ENCODE peak calls at places on chromosome 1, in six cellular contexts. F is left ventricle myocardium inferior; D is hepatocyte; G is thoracic aorta; S is CD4-positive, alpha-beta memory T cell; Q is breast epithelium. K is an unnamed sample.
A peak's percentile ranks its signal among the peaks of the same experiment; 100 is the strongest.

GRCh38 chr1:61183471-61184034 is 101.2 kb downstream of the NFIA start:
- DNase-seq in F (peak; percentile 26), D (peak; percentile 49), G (no peak), S (no peak), Q (peak; percentile 27), K (peak; percentile 39)

GRCh38 chr1:2564815-2565415 is 8.7 kb downstream of the TNFRSF14 start:
- DNase-seq in F (no peak), D (no peak), G (no peak), S (no peak), Q (no peak), K (no peak)

GRCh38 chr1:66684353-66684752 is 67.9 kb upstream of the DYNLT5 start:
- DNase-seq in F (no peak), D (no peak), G (no peak), S (no peak), Q (no peak), K (no peak)

GRCh38 chr1:188372821-188373220 is 1544.1 kb downstream of the PLA2G4A start:
- DNase-seq in F (no peak), D (no peak), G (no peak), S (no peak), Q (no peak), K (no peak)

GRCh38 chr1:70633004-70633403 is 221.9 kb downstream of the CTH start:
- DNase-seq in F (peak; percentile 12), D (no peak), G (no peak), S (no peak), Q (no peak), K (no peak)

GRCh38 chr1:63269571-63269970 is 52.8 kb upstream of the FOXD3 start:
- DNase-seq in F (no peak), D (no peak), G (no peak), S (no peak), Q (no peak), K (no peak)

GRCh38 chr1:11528636-11529121 is 49.7 kb downstream of the DISP3 start:
- DNase-seq in F (no peak), D (no peak), G (no peak), S (no peak), Q (no peak), K (no peak)

GRCh38 chr1:167514278-167514677 is 4.1 kb downstream of the CD247 start:
- DNase-seq in F (no peak), D (no peak), G (no peak), S (no peak), Q (no peak), K (no peak)

GRCh38 chr1:31221072-31221471 is 18.6 kb downstream of the NKAIN1 start:
- DNase-seq in F (no peak), D (no peak), G (no peak), S (no peak), Q (no peak), K (no peak)

GRCh38 chr1:82160036-82160435 is 359.3 kb downstream of the ADGRL2 start:
- DNase-seq in F (no peak), D (no peak), G (no peak), S (no peak), Q (no peak), K (peak; percentile 35)

GRCh38 chr1:24316659-24317058 is 2.5 kb upstream of the GRHL3 start:
- DNase-seq in F (no peak), D (no peak), G (no peak), S (no peak), Q (no peak), K (no peak)

GRCh38 chr1:186812560-186812959 is 16.2 kb upstream of the PLA2G4A start:
- DNase-seq in F (no peak), D (no peak), G (no peak), S (no peak), Q (no peak), K (peak; percentile 86)

GRCh38 chr1:86913399-86913895 is 479 bp downstream of the SELENOF start:
- DNase-seq in F (no peak), D (peak; percentile 68), G (no peak), S (peak; percentile 43), Q (no peak), K (peak; percentile 78)

GRCh38 chr1:109193653-109194590 is 19.8 kb upstream of the SARS1 start:
- DNase-seq in F (no peak), D (peak; percentile 59), G (no peak), S (peak; percentile 32), Q (no peak), K (no peak)

GRCh38 chr1:59057211-59057694 is 239.6 kb upstream of the FGGY start:
- DNase-seq in F (peak; percentile 84), D (peak; percentile 91), G (peak; percentile 64), S (no peak), Q (peak; percentile 75), K (peak; percentile 99)

GRCh38 chr1:22731924-22732522 is 21.4 kb downstream of the EPHB2 start:
- DNase-seq in F (no peak), D (no peak), G (no peak), S (no peak), Q (no peak), K (no peak)

GRCh38 chr1:1943834-1944570 is 24.9 kb upstream of the TMEM52 start:
- DNase-seq in F (no peak), D (peak; percentile 78), G (no peak), S (peak; percentile 48), Q (no peak), K (peak; percentile 68)

GRCh38 chr1:73472810-73473209 is 725.2 kb downstream of the LRRIQ3 start:
- DNase-seq in F (no peak), D (no peak), G (no peak), S (no peak), Q (no peak), K (no peak)

GRCh38 chr1:31651766-31652165 is 7.1 kb upstream of the PEF1 start:
- DNase-seq in F (no peak), D (no peak), G (no peak), S (no peak), Q (no peak), K (no peak)

GRCh38 chr1:33637846-33638440 is 165.5 kb downstream of the ZSCAN20 start:
- DNase-seq in F (no peak), D (no peak), G (no peak), S (no peak), Q (no peak), K (no peak)

DNA sequence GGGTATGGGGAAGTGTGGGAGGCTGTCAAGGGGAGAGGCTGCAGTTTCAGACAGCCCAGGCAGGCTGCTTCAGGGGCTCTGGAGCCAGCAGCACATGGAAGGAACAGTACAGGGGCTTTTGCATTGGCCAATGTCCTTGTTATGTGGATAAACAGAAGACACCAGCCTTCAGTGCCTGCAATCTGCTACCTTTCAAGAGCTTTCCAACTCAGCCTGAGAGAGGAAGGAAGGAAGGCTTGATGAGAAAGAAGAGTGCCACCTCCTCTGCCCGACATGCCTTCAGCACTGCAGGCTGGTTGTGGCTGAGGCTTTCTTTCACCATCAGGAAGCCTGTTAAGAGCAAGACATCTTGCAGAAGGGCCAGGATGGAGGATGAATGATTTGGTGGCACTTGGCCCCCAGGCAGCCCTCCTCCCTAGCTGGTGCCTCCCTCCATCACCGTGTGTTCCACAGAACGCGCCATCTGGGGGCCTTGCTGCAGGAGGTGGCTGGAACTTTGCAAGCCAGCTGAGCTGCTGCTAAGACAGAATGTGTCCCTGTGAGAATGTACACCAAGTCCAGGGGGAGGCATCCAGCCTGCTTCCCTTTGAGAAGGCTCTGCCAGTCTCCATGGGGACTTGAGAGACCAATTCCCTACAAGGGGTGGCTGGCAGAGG is 372.4 kb upstream of the PROX1 start:
- DNase-seq in F (no peak), D (no peak), G (no peak), S (no peak), Q (no peak), K (no peak)
- H3K27me3 ChIP-seq in F (peaks cover 33% of the 10 kb centered on the region), D (no peaks in the 10 kb centered on the region), G (no peaks in the 10 kb centered on the region), S (no peaks in the 10 kb centered on the region), Q (no peaks in the 10 kb centered on the region), K (peaks cover 65% of the 10 kb centered on the region)

GRCh38 chr1:228007054-228007800 is 429 bp downstream of the WNT3A start:
- DNase-seq in F (no peak), D (no peak), G (no peak), S (no peak), Q (peak; percentile 15), K (peak; percentile 40)

GRCh38 chr1:228009116-228009827 is 2.5 kb downstream of the WNT3A start:
- DNase-seq in F (no peak), D (no peak), G (no peak), S (no peak), Q (peak; percentile 10), K (no peak)

GRCh38 chr1:228009828-228010775 is 3.3 kb downstream of the WNT3A start:
- DNase-seq in F (no peak), D (no peak), G (no peak), S (no peak), Q (peak; percentile 9), K (no peak)

GRCh38 chr1:228007801-228008341 is 1.1 kb downstream of the WNT3A start:
- DNase-seq in F (no peak), D (no peak), G (no peak), S (no peak), Q (peak; percentile 1), K (no peak)

GRCh38 chr1:228008391-228009115 is 1.8 kb downstream of the WNT3A start:
- DNase-seq in F (no peak), D (no peak), G (no peak), S (no peak), Q (peak; percentile 7), K (no peak)
- H3K27me3 ChIP-seq in F (peaks cover 98% of the 10 kb centered on the region), D (peaks cover 86% of the 10 kb centered on the region), G (peaks cover 17% of the 10 kb centered on the region), S (peaks cover 26% of the 10 kb centered on the region), Q (peaks cover 54% of the 10 kb centered on the region), K (peaks cover 68% of the 10 kb centered on the region)

DNA sequence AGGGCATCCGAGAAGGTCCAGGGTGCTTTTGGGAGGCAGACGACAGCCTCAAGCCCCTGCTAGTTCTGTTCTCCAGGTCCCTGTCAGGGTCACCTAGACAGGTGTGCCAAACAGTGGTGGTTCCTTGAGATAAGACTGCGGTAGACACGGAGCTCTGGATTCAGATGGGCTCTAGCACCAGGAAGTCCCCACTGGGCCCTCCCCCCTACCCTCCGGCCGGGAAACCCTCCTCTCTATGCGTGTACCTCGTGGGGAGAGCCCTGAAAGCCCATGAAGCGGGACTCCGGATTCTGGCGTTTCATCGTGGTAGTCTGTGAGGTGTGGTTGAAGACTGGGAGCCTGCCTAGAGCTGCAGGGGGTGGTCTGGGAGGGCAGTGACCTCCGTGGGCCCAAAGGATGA is 2.1 kb upstream of the KCNA2 start:
- DNase-seq in F (no peak), D (no peak), G (no peak), S (no peak), Q (no peak), K (no peak)
- H3K27me3 ChIP-seq in F (peaks cover 100% of the 10 kb centered on the region), D (peaks cover 73% of the 10 kb centered on the region), G (no peaks in the 10 kb centered on the region), S (peaks cover 31% of the 10 kb centered on the region), Q (peaks cover 49% of the 10 kb centered on the region), K (peaks cover 87% of the 10 kb centered on the region)

GRCh38 chr1:205044745-205045144 is 1.7 kb downstream of the CNTN2 start:
- DNase-seq in F (no peak), D (no peak), G (no peak), S (no peak), Q (no peak), K (no peak)

GRCh38 chr1:205045146-205045545 is 2.1 kb downstream of the CNTN2 start:
- DNase-seq in F (no peak), D (no peak), G (no peak), S (no peak), Q (no peak), K (no peak)

GRCh38 chr1:205042911-205043806 is at the start of gene CNTN2:
- DNase-seq in F (no peak), D (peak; percentile 38), G (no peak), S (no peak), Q (no peak), K (peak; percentile 10)

GRCh38 chr1:205041998-205042910 is 758 bp upstream of the CNTN2 start:
- DNase-seq in F (no peak), D (no peak), G (no peak), S (no peak), Q (no peak), K (no peak)

DNA sequence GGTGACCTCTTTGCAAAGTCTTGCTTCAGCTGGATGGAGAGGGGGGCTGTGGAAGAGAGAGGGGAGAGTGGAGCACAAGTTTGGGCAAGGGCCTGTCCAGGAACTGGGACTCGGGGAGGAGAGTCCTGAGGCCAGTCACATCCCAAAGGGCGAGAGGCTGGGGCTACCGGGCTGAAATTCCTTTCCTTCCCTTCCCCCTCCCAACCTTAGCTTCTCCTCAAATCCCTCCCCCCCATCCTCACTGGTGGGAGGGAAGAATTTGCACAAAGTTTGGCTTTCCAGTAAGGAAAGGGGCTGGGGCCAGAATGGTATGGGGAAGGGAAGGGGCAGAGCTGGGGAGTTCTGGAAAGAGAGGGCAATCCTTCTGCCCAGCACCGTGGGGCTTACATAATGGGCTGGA is 854 bp downstream of the CNTN2 start:
- DNase-seq in F (no peak), D (no peak), G (no peak), S (no peak), Q (no peak), K (no peak)
- H3K27me3 ChIP-seq in F (peaks cover 88% of the 10 kb centered on the region), D (peaks cover 76% of the 10 kb centered on the region), G (no peaks in the 10 kb centered on the region), S (no peaks in the 10 kb centered on the region), Q (peaks cover 55% of the 10 kb centered on the region), K (peaks cover 84% of the 10 kb centered on the region)

K was measured in adipocyte.